ENCODE peak calls at places on chromosomes 4 and X, in ten cellular contexts. One of them, this sample, is unnamed.
A peak's percentile ranks its signal among the peaks of the same experiment; 100 is the strongest.

GRCh38 chrX:154967603-154968002 is 54.9 kb downstream of the F8 start:
- DNase-seq in glutamatergic neuron: no peak
- DNase-seq in Calu3: no peak
- DNase-seq in right atrium auricular region: no peak
- DNase-seq in pancreas: no peak
- DNase-seq in CD4-positive, alpha-beta T cell: no peak
- DNase-seq in fibroblast of mammary gland: peak; percentile 35
- DNase-seq in right lobe of liver: no peak
- DNase-seq in upper lobe of right lung: no peak
- DNase-seq in WTC11: no peak
- DNase-seq in this sample: no peak

GRCh38 chr4:139191373-139191772 is 14.4 kb upstream of the ELF2 start:
- DNase-seq in WTC11: no peak
- DNase-seq in CD4-positive, alpha-beta T cell: no peak
- DNase-seq in glutamatergic neuron: no peak
- DNase-seq in right lobe of liver: no peak
- DNase-seq in upper lobe of right lung: no peak
- DNase-seq in Calu3: no peak
- DNase-seq in pancreas: no peak
- DNase-seq in right atrium auricular region: no peak
- DNase-seq in fibroblast of mammary gland: no peak
- DNase-seq in this sample: no peak

GRCh38 chr4:1802151-1802715 is 9.1 kb downstream of the FGFR3 start:
- DNase-seq in upper lobe of right lung: no peak
- DNase-seq in right lobe of liver: no peak
- DNase-seq in CD4-positive, alpha-beta T cell: no peak
- DNase-seq in glutamatergic neuron: no peak
- DNase-seq in pancreas: no peak
- DNase-seq in fibroblast of mammary gland: peak; percentile 25
- DNase-seq in WTC11: no peak
- DNase-seq in right atrium auricular region: no peak
- DNase-seq in Calu3: no peak
- DNase-seq in this sample: no peak

GRCh38 chr4:135192746-135193535 is 991.4 kb upstream of the PABPC4L start:
- DNase-seq in right atrium auricular region: no peak
- DNase-seq in right lobe of liver: no peak
- DNase-seq in CD4-positive, alpha-beta T cell: no peak
- DNase-seq in WTC11: no peak
- DNase-seq in pancreas: no peak
- DNase-seq in glutamatergic neuron: no peak
- DNase-seq in upper lobe of right lung: no peak
- DNase-seq in Calu3: no peak
- DNase-seq in fibroblast of mammary gland: no peak
- DNase-seq in this sample: no peak

GRCh38 chr4:38132140-38132673 is 172.0 kb downstream of the PTTG2 start:
- DNase-seq in glutamatergic neuron: no peak
- DNase-seq in pancreas: no peak
- DNase-seq in CD4-positive, alpha-beta T cell: peak; percentile 55
- DNase-seq in fibroblast of mammary gland: peak; percentile 100
- DNase-seq in WTC11: no peak
- DNase-seq in Calu3: no peak
- DNase-seq in upper lobe of right lung: no peak
- DNase-seq in right atrium auricular region: peak; percentile 83
- DNase-seq in right lobe of liver: no peak
- DNase-seq in this sample: no peak

GRCh38 chrX:145735036-145735435 is 82.6 kb upstream of the SLITRK2 start:
- DNase-seq in glutamatergic neuron: no peak
- DNase-seq in CD4-positive, alpha-beta T cell: no peak
- DNase-seq in fibroblast of mammary gland: peak; percentile 53
- DNase-seq in upper lobe of right lung: no peak
- DNase-seq in Calu3: no peak
- DNase-seq in right atrium auricular region: no peak
- DNase-seq in right lobe of liver: no peak
- DNase-seq in WTC11: no peak
- DNase-seq in pancreas: no peak
- DNase-seq in this sample: no peak

GRCh38 chr4:2832309-2832980 is 11.2 kb upstream of the ADD1 start:
- DNase-seq in upper lobe of right lung: no peak
- DNase-seq in CD4-positive, alpha-beta T cell: no peak
- DNase-seq in WTC11: no peak
- DNase-seq in pancreas: no peak
- DNase-seq in right atrium auricular region: no peak
- DNase-seq in right lobe of liver: peak; percentile 46
- DNase-seq in glutamatergic neuron: no peak
- DNase-seq in fibroblast of mammary gland: no peak
- DNase-seq in Calu3: no peak
- DNase-seq in this sample: peak; percentile 45

GRCh38 chrX:151713859-151714258 is 2.0 kb upstream of the FATE1 start:
- DNase-seq in right lobe of liver: no peak
- DNase-seq in fibroblast of mammary gland: no peak
- DNase-seq in WTC11: peak; percentile 60
- DNase-seq in glutamatergic neuron: peak; percentile 36
- DNase-seq in pancreas: no peak
- DNase-seq in Calu3: peak; percentile 62
- DNase-seq in CD4-positive, alpha-beta T cell: no peak
- DNase-seq in right atrium auricular region: no peak
- DNase-seq in upper lobe of right lung: no peak
- DNase-seq in this sample: no peak

DNA sequence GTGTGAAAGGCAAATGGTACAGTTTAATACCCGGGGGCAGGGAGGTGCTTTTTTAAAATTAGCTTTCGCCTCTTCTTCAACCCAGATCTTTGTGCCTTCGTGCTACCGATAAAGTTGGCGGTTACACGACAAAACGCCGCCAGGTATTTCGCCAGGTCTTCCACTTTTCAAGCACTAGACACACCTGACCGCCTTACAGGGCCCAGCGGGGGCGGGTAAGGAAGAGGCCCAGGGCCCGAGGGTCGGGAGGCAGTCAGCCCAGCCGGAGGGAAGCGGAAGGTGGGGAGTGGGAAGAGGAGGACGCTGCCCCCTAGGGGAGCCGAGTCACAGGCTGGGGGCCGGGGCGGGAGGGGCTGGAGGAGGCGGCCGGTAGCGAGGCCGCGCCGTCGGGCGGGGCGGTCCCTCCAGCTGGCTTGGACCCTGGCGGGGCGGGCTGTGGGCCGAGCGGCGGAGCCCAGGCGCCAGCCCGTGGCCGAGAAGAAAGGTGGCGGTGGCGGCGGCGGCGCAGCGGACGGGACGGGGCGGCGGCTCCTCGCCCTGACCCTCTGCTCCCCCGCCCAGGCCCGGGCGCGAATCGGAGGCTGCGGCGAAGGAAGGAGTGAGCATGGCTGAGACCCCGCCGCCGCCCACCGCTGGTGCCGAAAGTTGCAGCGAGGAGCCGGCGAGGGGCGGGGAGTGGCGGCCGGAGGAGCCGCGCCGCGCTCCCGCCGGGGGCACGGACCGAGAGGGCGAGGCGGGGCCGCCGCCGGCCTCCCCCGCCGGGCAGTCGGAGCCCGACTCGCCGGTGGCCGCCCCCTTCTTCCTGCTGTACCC is 16.2 kb downstream of the UTP3 start:
- DNase-seq in WTC11: peak; percentile 92
- DNase-seq in CD4-positive, alpha-beta T cell: peak; percentile 53
- DNase-seq in right atrium auricular region: peak; percentile 74
- DNase-seq in upper lobe of right lung: peak; percentile 95
- DNase-seq in pancreas: peak; percentile 85
- DNase-seq in Calu3: peak; percentile 76
- DNase-seq in right lobe of liver: peak; percentile 89
- DNase-seq in glutamatergic neuron: peak; percentile 92
- DNase-seq in fibroblast of mammary gland: peak; percentile 61
- DNase-seq in this sample: peak; percentile 69
- TF ChIP-seq CTCF in WTC11: no peak
- TF ChIP-seq CTCF in CD4-positive, alpha-beta T cell: peak; percentile 27
- TF ChIP-seq CTCF in right atrium auricular region: peak; percentile 65
- TF ChIP-seq CTCF in upper lobe of right lung: peak; percentile 29
- TF ChIP-seq CTCF in pancreas: no peak
- TF ChIP-seq CTCF in Calu3: peak; percentile 23
- TF ChIP-seq CTCF in right lobe of liver: peak; percentile 39
- TF ChIP-seq CTCF in glutamatergic neuron: peak; percentile 43
- TF ChIP-seq CTCF in fibroblast of mammary gland: peak; percentile 18
- TF ChIP-seq CTCF in this sample: peak; percentile 42

GRCh38 chr4:77595361-77595973 is 10.2 kb upstream of the CXCL13 start:
- DNase-seq in upper lobe of right lung: no peak
- DNase-seq in Calu3: no peak
- DNase-seq in right lobe of liver: no peak
- DNase-seq in glutamatergic neuron: no peak
- DNase-seq in pancreas: no peak
- DNase-seq in fibroblast of mammary gland: no peak
- DNase-seq in CD4-positive, alpha-beta T cell: no peak
- DNase-seq in right atrium auricular region: no peak
- DNase-seq in WTC11: no peak
- DNase-seq in this sample: no peak

GRCh38 chr4:77601614-77602187 is 3.9 kb upstream of the CXCL13 start:
- DNase-seq in glutamatergic neuron: no peak
- DNase-seq in CD4-positive, alpha-beta T cell: no peak
- DNase-seq in WTC11: no peak
- DNase-seq in fibroblast of mammary gland: no peak
- DNase-seq in right atrium auricular region: no peak
- DNase-seq in pancreas: no peak
- DNase-seq in Calu3: no peak
- DNase-seq in upper lobe of right lung: no peak
- DNase-seq in right lobe of liver: no peak
- DNase-seq in this sample: no peak

GRCh38 chr4:77605210-77605902 is at the start of gene CXCL13:
- DNase-seq in right atrium auricular region: no peak
- DNase-seq in CD4-positive, alpha-beta T cell: no peak
- DNase-seq in pancreas: no peak
- DNase-seq in glutamatergic neuron: no peak
- DNase-seq in fibroblast of mammary gland: no peak
- DNase-seq in Calu3: no peak
- DNase-seq in upper lobe of right lung: no peak
- DNase-seq in WTC11: no peak
- DNase-seq in right lobe of liver: no peak
- DNase-seq in this sample: no peak

GRCh38 chr4:77599378-77599777 is 6.2 kb upstream of the CXCL13 start:
- DNase-seq in Calu3: peak; percentile 51
- DNase-seq in upper lobe of right lung: no peak
- DNase-seq in glutamatergic neuron: no peak
- DNase-seq in pancreas: no peak
- DNase-seq in right atrium auricular region: no peak
- DNase-seq in CD4-positive, alpha-beta T cell: no peak
- DNase-seq in fibroblast of mammary gland: peak; percentile 66
- DNase-seq in WTC11: peak; percentile 38
- DNase-seq in right lobe of liver: no peak
- DNase-seq in this sample: no peak

DNA sequence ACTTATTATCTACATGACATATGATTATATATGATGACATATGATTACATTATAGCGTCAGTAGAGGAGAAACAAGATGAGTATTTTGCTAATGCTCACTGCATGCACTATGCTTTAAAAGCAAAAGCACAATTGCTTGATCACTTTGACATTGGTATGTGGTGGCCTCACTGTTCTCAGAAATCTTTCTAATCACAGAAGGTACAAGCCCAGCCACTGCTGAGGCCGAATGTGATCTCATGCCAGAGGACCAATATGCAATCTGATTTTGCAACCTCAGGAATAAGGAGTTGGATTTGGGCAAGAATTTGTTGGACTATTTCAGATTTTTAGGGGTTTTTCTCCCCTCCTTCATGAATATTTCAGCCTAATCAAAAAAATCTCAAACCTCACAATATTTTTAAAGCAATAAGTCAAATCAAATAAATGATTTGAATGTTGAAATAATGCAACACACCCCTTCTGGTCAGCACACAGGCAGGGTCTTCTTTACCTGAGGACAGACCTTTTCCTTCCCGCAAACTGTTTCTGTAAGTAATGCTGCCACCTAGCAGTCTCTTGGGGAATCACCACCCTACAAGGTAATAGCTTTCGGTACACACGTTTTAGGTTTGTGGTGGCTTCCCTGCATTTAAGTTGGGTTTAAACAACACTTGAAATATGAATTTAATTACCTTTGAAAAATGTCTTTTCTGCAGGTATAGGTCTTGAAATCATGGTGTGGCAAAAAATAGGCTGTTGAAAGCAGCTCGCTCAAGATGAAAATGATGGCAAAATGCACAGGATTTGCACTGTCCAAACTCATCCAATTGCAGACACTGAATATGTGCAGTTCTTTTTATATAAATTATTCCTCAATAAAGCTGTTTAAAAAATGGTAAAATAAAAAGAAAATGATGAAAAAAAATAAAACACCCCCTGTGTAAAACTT is 4.8 kb upstream of the CXCL13 start:
- DNase-seq in pancreas: no peak
- DNase-seq in glutamatergic neuron: no peak
- DNase-seq in right atrium auricular region: no peak
- DNase-seq in CD4-positive, alpha-beta T cell: no peak
- DNase-seq in upper lobe of right lung: no peak
- DNase-seq in WTC11: peak; percentile 29
- DNase-seq in right lobe of liver: no peak
- DNase-seq in fibroblast of mammary gland: peak; percentile 41
- DNase-seq in Calu3: peak; percentile 38
- DNase-seq in this sample: no peak
- TF ChIP-seq CTCF in pancreas: peak; percentile 26
- TF ChIP-seq CTCF in glutamatergic neuron: peak; percentile 64
- TF ChIP-seq CTCF in right atrium auricular region: peak; percentile 84
- TF ChIP-seq CTCF in CD4-positive, alpha-beta T cell: peak; percentile 81
- TF ChIP-seq CTCF in upper lobe of right lung: peak; percentile 77
- TF ChIP-seq CTCF in WTC11: peak; percentile 62
- TF ChIP-seq CTCF in right lobe of liver: peak; percentile 83
- TF ChIP-seq CTCF in fibroblast of mammary gland: peak; percentile 94
- TF ChIP-seq CTCF in Calu3: peak; percentile 71
- TF ChIP-seq CTCF in this sample: peak; percentile 72

DNA sequence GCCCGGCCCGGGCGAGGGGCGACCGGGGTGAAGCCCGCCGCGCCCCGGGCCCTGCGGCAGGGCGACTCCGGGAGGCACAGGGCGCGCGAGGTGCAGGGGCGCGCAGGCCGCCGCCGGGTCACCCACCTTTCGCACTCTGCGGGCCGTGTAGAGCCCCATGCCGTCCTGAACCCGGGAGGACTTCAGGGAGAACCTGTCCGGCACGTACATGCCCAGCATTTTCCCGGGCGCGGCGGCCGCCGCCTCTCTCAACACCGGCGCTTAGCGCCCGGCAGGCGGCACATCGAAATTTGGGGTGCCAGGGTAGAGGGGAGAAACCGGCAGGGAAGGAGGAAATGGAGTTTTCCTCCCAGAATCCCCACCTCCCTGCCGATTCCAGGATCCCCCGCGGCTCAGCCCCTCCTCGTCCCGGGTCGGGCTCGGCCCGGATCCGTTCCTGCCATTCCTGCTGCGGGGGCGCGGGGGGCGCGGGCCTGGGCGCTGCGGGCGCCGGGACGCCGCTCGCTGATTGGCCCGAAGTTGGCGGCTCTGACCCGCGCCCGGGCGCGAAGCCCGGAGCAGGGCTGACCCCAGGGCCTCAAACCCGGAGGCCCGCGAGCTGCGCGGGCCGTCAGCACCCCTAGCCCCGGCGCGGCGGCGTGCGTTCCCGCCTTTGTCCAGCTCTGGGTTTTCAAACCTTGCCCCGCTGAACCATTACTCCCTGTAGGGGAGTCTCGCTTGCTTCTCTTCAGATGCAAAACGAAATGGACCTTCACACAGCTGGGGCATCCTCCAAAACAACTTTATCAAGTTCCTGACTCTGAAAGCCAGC is at the start of gene PRDM5:
- DNase-seq in fibroblast of mammary gland: peak; percentile 64
- DNase-seq in right atrium auricular region: peak; percentile 60
- DNase-seq in right lobe of liver: peak; percentile 57
- DNase-seq in glutamatergic neuron: peak; percentile 57
- DNase-seq in upper lobe of right lung: peak; percentile 88
- DNase-seq in pancreas: peak; percentile 71
- DNase-seq in Calu3: peak; percentile 51
- DNase-seq in CD4-positive, alpha-beta T cell: peak; percentile 9
- DNase-seq in WTC11: peak; percentile 79
- DNase-seq in this sample: no peak
- TF ChIP-seq CTCF in fibroblast of mammary gland: peak; percentile 6
- TF ChIP-seq CTCF in right atrium auricular region: peak; percentile 36
- TF ChIP-seq CTCF in right lobe of liver: no peak
- TF ChIP-seq CTCF in glutamatergic neuron: peak; percentile 41
- TF ChIP-seq CTCF in upper lobe of right lung: no peak
- TF ChIP-seq CTCF in pancreas: no peak
- TF ChIP-seq CTCF in Calu3: no peak
- TF ChIP-seq CTCF in CD4-positive, alpha-beta T cell: no peak
- TF ChIP-seq CTCF in WTC11: no peak
- TF ChIP-seq CTCF in this sample: no peak

DNA sequence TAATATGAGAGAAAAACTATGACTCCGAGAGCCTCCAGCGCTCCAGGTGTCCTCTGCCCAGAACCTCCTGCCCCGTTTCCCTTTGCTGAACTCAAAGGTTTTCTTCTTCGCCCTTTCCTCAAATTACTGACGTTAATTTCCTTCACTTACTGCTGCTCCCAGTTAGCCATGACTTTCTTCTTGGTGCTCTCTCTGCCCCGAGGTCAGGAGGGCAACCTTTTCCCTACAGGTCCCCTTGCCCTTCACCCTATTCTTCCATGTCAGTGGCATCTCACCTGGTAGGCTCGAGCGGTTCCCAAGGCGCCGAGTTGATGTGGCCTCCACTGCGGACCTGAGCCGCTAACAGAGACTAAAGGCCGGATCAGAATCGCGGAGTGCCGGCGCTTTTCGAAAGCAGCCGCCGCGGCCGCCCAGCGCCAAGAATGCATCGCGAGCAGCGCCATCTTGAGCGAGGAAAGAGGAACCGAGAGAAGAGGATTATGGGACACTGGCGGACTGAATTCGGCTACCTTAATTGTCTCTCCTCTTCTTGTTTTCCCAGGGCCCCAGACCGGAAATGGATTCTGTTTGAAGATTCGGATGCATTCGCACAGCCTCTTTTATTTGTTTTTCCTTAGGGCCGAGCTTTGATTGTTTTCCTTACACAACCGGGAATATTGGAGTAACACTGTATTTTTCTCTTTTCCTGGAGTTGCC is at the start of gene ABCB7:
- DNase-seq in pancreas: peak; percentile 33
- DNase-seq in WTC11: peak; percentile 45
- DNase-seq in Calu3: peak; percentile 62
- DNase-seq in upper lobe of right lung: peak; percentile 73
- DNase-seq in fibroblast of mammary gland: peak; percentile 76
- DNase-seq in glutamatergic neuron: peak; percentile 55
- DNase-seq in right lobe of liver: peak; percentile 65
- DNase-seq in CD4-positive, alpha-beta T cell: peak; percentile 51
- DNase-seq in right atrium auricular region: peak; percentile 61
- DNase-seq in this sample: peak; percentile 50
- TF ChIP-seq CTCF in pancreas: no peak
- TF ChIP-seq CTCF in WTC11: no peak
- TF ChIP-seq CTCF in Calu3: no peak
- TF ChIP-seq CTCF in upper lobe of right lung: no peak
- TF ChIP-seq CTCF in fibroblast of mammary gland: peak; percentile 5
- TF ChIP-seq CTCF in glutamatergic neuron: no peak
- TF ChIP-seq CTCF in right lobe of liver: no peak
- TF ChIP-seq CTCF in CD4-positive, alpha-beta T cell: no peak
- TF ChIP-seq CTCF in right atrium auricular region: no peak
- TF ChIP-seq CTCF in this sample: no peak

This sample was measured in CD14-positive monocyte.